ENCODE peak calls at places on chromosomes 6 and 20, in six cellular contexts. X, A, B, Q, Y and P are unnamed samples.

GRCh38 chr6:132820629-132821381 is 6.4 kb downstream of the RPS12 start:
- DNase-seq in X (no peak), A (no peak), B (no peak), Q (no peak), Y (no peak), P (peak)

GRCh38 chr6:75207211-75207984 is 1.5 kb upstream of the COL12A1 start:
- DNase-seq in X (no peak), A (no peak), B (no peak), Q (no peak), Y (no peak), P (no peak)

GRCh38 chr6:68638225-68638900 is 3.3 kb downstream of the ADGRB3 start:
- DNase-seq in X (peak), A (no peak), B (peak), Q (peak), Y (peak), P (peak)

GRCh38 chr6:45808917-45809316 is 206.7 kb downstream of the CLIC5 start:
- DNase-seq in X (no peak), A (no peak), B (no peak), Q (no peak), Y (no peak), P (no peak)

GRCh38 chr6:158536891-158537798 is 22.7 kb upstream of the TMEM181 start:
- DNase-seq in X (no peak), A (no peak), B (no peak), Q (peak), Y (no peak), P (no peak)

GRCh38 chr6:111480988-111481830 is 1.8 kb downstream of the REV3L start:
- DNase-seq in X (no peak), A (no peak), B (no peak), Q (no peak), Y (no peak), P (peak)

GRCh38 chr6:474454-475185 is 83.1 kb downstream of the IRF4 start:
- DNase-seq in X (no peak), A (no peak), B (no peak), Q (no peak), Y (peak), P (no peak)

GRCh38 chr6:139126255-139126654 is 8.6 kb upstream of the HECA start:
- DNase-seq in X (no peak), A (peak), B (no peak), Q (peak), Y (no peak), P (no peak)

GRCh38 chr6:158854214-158855101 is 35.3 kb upstream of the EZR start:
- DNase-seq in X (no peak), A (no peak), B (no peak), Q (no peak), Y (no peak), P (peak)

GRCh38 chr6:155589190-155589589 is 133.6 kb upstream of the NOX3 start:
- DNase-seq in X (no peak), A (no peak), B (no peak), Q (no peak), Y (no peak), P (no peak)

GRCh38 chr6:43204271-43205105 is 22.5 kb downstream of the CUL9 start:
- DNase-seq in X (no peak), A (no peak), B (no peak), Q (no peak), Y (no peak), P (no peak)

GRCh38 chr6:46090115-46091079 is 39.4 kb upstream of the ENPP4 start:
- DNase-seq in X (peak), A (peak), B (peak), Q (peak), Y (peak), P (peak)

GRCh38 chr6:44107017-44107416 is 20.2 kb downstream of the MRPL14 start:
- DNase-seq in X (no peak), A (no peak), B (no peak), Q (no peak), Y (no peak), P (no peak)

GRCh38 chr6:149190228-149190831 is 127.2 kb upstream of the TAB2 start:
- DNase-seq in X (no peak), A (no peak), B (no peak), Q (peak), Y (peak), P (peak)

GRCh38 chr6:133995758-133996157 is 42.7 kb downstream of the TBPL1 start:
- DNase-seq in X (no peak), A (no peak), B (no peak), Q (no peak), Y (no peak), P (no peak)

GRCh38 chr6:150189176-150189575 is 46.3 kb downstream of the PPP1R14C start:
- DNase-seq in X (no peak), A (no peak), B (no peak), Q (no peak), Y (no peak), P (no peak)

GRCh38 chr6:38034269-38034914 is 214.9 kb downstream of the ZFAND3 start:
- DNase-seq in X (no peak), A (no peak), B (no peak), Q (no peak), Y (no peak), P (peak)

GRCh38 chr6:137107767-137108105 is 63.0 kb upstream of the IL20RA start:
- DNase-seq in X (no peak), A (no peak), B (no peak), Q (no peak), Y (no peak), P (no peak)

GRCh38 chr6:45105170-45105820 is 222.8 kb upstream of the RUNX2 start:
- DNase-seq in X (no peak), A (no peak), B (no peak), Q (no peak), Y (no peak), P (no peak)

GRCh38 chr6:142048593-142048980 is 84.1 kb upstream of the GJE1 start:
- DNase-seq in X (no peak), A (no peak), B (no peak), Q (no peak), Y (no peak), P (no peak)

GRCh38 chr6:64301307-64302236 is 666.0 kb downstream of the PHF3 start:
- DNase-seq in X (no peak), A (no peak), B (no peak), Q (no peak), Y (no peak), P (no peak)

GRCh38 chr6:161417712-161418457 is 144.0 kb upstream of the AGPAT4 start:
- DNase-seq in X (no peak), A (no peak), B (peak), Q (peak), Y (no peak), P (no peak)

GRCh38 chr6:91376686-91377085 is 789.8 kb upstream of the MAP3K7 start:
- DNase-seq in X (no peak), A (no peak), B (no peak), Q (no peak), Y (peak), P (no peak)

GRCh38 chr20:36074983-36075382 is 79.6 kb upstream of the EPB41L1 start:
- DNase-seq in X (no peak), A (no peak), B (no peak), Q (no peak), Y (no peak), P (no peak)

GRCh38 chr6:80548496-80548895 is 442.0 kb downstream of the BCKDHB start:
- DNase-seq in X (no peak), A (no peak), B (no peak), Q (peak), Y (no peak), P (no peak)

GRCh38 chr6:158942349-158942748 is 57.7 kb downstream of the RSPH3 start:
- DNase-seq in X (no peak), A (no peak), B (no peak), Q (no peak), Y (no peak), P (no peak)

GRCh38 chr6:21594427-21595264 is 1.1 kb downstream of the SOX4 start:
- DNase-seq in X (peak), A (peak), B (peak), Q (peak), Y (peak), P (peak)

GRCh38 chr6:134295953-134296553 is 21.9 kb downstream of the SGK1 start:
- DNase-seq in X (peak), A (peak), B (peak), Q (peak), Y (no peak), P (peak)

GRCh38 chr6:43639984-43640800 is 4.6 kb downstream of the MAD2L1BP start:
- DNase-seq in X (no peak), A (no peak), B (no peak), Q (no peak), Y (no peak), P (no peak)

GRCh38 chr6:24666097-24666615 is 543 bp downstream of the TDP2 start:
- DNase-seq in X (no peak), A (no peak), B (peak), Q (peak), Y (peak), P (peak)

GRCh38 chr6:5302995-5303622 is 41.8 kb downstream of the FARS2 start:
- DNase-seq in X (peak), A (peak), B (peak), Q (peak), Y (peak), P (peak)

GRCh38 chr6:150813319-150813992 is 52.0 kb upstream of the MTHFD1L start:
- DNase-seq in X (no peak), A (no peak), B (no peak), Q (no peak), Y (no peak), P (no peak)

GRCh38 chr6:36309900-36310299 is 26.8 kb downstream of the BNIP5 start:
- DNase-seq in X (no peak), A (no peak), B (no peak), Q (no peak), Y (no peak), P (no peak)

GRCh38 chr6:170485159-170485558 is 67.9 kb downstream of the PSMB1 start:
- DNase-seq in X (no peak), A (no peak), B (no peak), Q (no peak), Y (no peak), P (no peak)

GRCh38 chr6:138559153-138559552 is 59.9 kb upstream of the NHSL1 start:
- DNase-seq in X (no peak), A (no peak), B (no peak), Q (no peak), Y (no peak), P (no peak)

GRCh38 chr6:26187981-26188635 is 100.9 kb downstream of the HFE start:
- DNase-seq in X (no peak), A (no peak), B (peak), Q (no peak), Y (no peak), P (peak)

GRCh38 chr20:32902456-32903420 is 44.0 kb downstream of the EFCAB8 start:
- DNase-seq in X (peak), A (no peak), B (no peak), Q (peak), Y (peak), P (peak)

DNA sequence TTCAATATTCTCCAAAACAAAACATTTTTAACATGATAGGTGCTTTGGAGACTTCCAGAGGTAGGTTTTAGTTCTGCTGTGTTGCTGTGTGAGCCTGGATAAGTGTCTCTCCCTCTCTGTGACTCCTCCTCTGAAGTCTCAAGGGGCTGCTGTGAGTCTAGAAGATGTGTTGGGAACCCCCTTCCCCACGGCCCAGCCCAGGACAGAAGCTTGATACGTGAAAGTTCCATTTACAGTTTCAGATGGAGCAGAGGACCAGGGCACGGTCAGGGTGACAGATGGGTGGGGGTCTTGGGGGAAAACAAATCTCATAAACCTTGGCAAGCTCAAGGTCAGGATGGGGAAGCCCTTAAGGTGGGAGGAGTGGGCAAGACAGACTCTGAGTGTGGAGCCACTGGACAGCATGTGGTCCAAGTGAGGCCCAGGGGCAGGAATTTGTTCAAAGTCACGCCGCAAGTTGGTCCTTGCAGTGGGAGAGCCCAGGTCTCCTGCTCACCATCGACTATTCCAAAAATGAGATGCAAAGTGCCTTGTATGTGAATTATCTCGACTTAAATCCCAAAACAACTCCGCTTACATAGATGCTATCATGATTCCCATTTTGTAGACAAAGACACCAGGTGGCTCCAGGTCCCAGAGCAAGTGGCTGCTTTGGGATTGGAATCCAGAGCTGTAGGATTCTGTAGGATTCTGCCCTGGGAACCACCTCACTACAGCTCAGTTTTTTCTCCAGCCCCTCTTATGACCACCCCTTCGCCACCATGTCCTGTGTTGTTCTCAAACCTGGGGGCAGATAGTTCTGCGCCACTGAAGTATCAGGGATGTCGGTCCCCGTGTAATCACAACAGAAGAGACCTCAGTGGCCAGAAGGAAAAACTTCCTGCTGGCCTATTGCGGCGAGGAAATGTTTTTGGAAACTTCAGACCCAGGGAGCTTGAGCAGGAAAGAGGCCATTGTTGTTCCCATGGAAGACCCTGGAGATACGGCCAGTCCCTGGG is 1.9 kb downstream of the TGM2 start:
- DNase-seq in X (no peak), A (no peak), B (no peak), Q (no peak), Y (no peak), P (no peak)
- TF ChIP-seq POLR2A in X (no peak), A (no peak), B (no peak), Q (no peak), Y (no peak), P (no peak)

GRCh38 chr20:46683620-46683938 is 5.7 kb downstream of the TP53RK start:
- DNase-seq in X (no peak), A (no peak), B (no peak), Q (no peak), Y (no peak), P (no peak)

GRCh38 chr20:46681032-46681854 is 8.0 kb downstream of the TP53RK start:
- DNase-seq in X (peak), A (peak), B (peak), Q (peak), Y (peak), P (peak)

GRCh38 chr20:46682063-46682821 is 7.0 kb downstream of the TP53RK start:
- DNase-seq in X (no peak), A (no peak), B (no peak), Q (no peak), Y (no peak), P (no peak)

GRCh38 chr20:46683068-46683477 is 6.2 kb downstream of the TP53RK start:
- DNase-seq in X (no peak), A (no peak), B (no peak), Q (no peak), Y (no peak), P (peak)

DNA sequence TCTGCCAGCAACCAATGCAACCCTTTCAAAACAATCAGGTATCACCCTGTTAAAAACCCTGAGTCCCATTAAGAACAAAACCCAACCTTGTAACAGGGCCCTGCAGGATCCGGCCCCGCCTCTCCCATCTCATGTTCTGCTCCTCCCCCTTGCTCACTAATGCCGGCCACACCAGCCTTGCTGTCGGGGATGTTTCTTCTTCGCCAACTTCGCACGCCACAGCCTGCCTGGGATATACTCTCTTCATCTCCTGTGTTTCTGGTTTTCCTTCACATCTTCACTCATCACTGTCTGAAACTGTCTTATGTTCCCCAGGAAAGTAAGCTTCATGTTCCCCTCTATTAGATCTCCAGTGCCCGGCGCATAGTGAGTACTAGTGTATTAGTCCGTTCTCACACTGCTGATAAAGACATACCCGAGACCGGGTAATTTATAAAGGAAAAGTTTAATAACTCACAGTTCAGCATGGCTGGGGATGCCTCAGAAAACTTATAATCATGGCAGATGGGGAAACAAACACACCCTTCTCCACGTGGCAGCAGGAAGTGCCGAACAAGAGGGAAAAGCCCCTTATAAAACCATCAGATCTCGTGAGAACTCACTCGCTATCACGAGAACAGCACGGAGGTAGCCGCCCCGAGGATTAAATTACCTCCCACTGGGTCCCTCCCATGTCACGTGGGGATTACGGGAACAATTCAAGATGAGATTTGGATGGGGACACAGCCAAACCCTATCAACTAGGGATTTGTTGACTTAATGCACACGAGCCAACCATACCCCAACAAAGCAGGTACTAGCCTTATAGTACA is 5.1 kb downstream of the TP53RK start:
- DNase-seq in X (no peak), A (peak), B (peak), Q (peak), Y (peak), P (no peak)
- TF ChIP-seq POLR2A in X (no peak), A (no peak), B (no peak), Q (no peak), Y (no peak), P (no peak)

DNA sequence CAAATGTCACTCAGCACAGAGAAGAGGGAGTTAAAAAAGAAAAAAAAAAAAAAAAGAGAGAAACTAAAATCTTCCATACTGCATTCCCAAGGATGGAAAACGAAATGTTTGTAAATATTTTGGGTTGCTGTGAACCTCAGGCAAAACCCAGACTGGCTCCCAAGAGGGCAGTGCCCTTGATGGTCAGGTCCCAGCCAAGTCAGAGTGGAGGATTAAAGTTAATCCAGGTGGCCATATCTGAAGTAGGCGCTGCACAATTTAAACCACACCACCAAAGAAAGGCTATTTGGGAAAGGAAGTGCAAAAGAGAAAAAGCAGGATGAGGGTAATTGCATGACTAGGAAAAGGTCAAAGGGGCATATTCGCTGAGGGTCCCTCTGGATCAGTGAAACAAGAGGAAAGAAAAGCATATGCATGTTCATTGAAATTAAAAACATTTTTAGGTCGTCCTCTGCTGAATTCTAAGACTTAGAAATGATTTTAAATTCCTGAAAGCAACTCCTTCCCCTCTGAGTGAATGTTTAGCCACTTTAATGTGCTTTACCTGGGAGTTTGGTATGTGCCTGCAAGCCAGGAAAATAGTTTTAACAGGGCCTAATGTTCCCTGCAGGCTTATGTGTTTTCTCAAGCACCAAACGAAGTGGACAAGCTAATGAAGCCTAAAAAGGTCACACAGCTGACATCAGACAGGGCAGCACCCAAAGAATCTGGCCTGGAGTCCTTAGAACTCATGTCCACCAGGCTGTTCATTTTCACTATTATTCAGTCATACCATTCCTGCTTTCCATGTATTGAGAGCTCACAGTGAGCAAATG is 159.1 kb downstream of the HACE1 start:
- DNase-seq in X (no peak), A (no peak), B (no peak), Q (no peak), Y (no peak), P (no peak)
- TF ChIP-seq POLR2A in X (no peak), A (no peak), B (no peak), Q (no peak), Y (no peak), P (no peak)

GRCh38 chr20:64041040-64041780 is 5.2 kb downstream of the C20orf204 start:
- DNase-seq in X (no peak), A (no peak), B (no peak), Q (no peak), Y (no peak), P (no peak)
- TF ChIP-seq POLR2A in X (no peak), A (no peak), B (no peak), Q (no peak), Y (no peak), P (no peak)

GRCh38 chr20:51584116-51584515 is 41.6 kb upstream of the NFATC2 start:
- DNase-seq in X (no peak), A (no peak), B (no peak), Q (no peak), Y (no peak), P (no peak)

GRCh38 chr20:51583499-51583898 is 41.0 kb upstream of the NFATC2 start:
- DNase-seq in X (no peak), A (no peak), B (no peak), Q (peak), Y (no peak), P (no peak)

GRCh38 chr20:51586005-51586440 is 43.5 kb upstream of the NFATC2 start:
- DNase-seq in X (peak), A (no peak), B (no peak), Q (no peak), Y (no peak), P (no peak)

GRCh38 chr20:51583073-51583472 is 40.6 kb upstream of the NFATC2 start:
- DNase-seq in X (no peak), A (no peak), B (no peak), Q (no peak), Y (peak), P (no peak)

GRCh38 chr20:51584737-51585136 is 42.2 kb upstream of the NFATC2 start:
- DNase-seq in X (no peak), A (no peak), B (no peak), Q (no peak), Y (no peak), P (no peak)
- TF ChIP-seq POLR2A in X (no peak), A (no peak), B (no peak), Q (no peak), Y (no peak), P (no peak)

GRCh38 chr6:105372862-105373182 is 30.1 kb downstream of the PREP start:
- DNase-seq in X (no peak), A (peak), B (no peak), Q (no peak), Y (peak), P (no peak)

GRCh38 chr6:105373481-105373880 is 29.4 kb downstream of the PREP start:
- DNase-seq in X (no peak), A (no peak), B (no peak), Q (no peak), Y (no peak), P (no peak)

GRCh38 chr6:105374010-105374420 is 28.9 kb downstream of the PREP start:
- DNase-seq in X (no peak), A (no peak), B (no peak), Q (no peak), Y (peak), P (no peak)

GRCh38 chr6:105370316-105370715 is 32.6 kb downstream of the PREP start:
- DNase-seq in X (no peak), A (no peak), B (no peak), Q (peak), Y (no peak), P (no peak)

GRCh38 chr6:105372142-105372861 is 30.6 kb downstream of the PREP start:
- DNase-seq in X (no peak), A (no peak), B (no peak), Q (no peak), Y (no peak), P (no peak)
- TF ChIP-seq POLR2A in X (no peak), A (no peak), B (no peak), Q (no peak), Y (no peak), P (no peak)

GRCh38 chr6:90296346-90297123 is at the start of gene BACH2:
- DNase-seq in X (peak), A (peak), B (peak), Q (peak), Y (peak), P (peak)
- TF ChIP-seq POLR2A in X (no peak), A (no peak), B (peak), Q (no peak), Y (no peak), P (no peak)